ENCODE peak calls at places on chromosome 2, in seven cellular contexts. T is activated T-cell treated with anti-CD3 and anti-CD28 coated beads, Interleukin-2, amount 50 U/mL, for 24 hours; D is effector memory CD8-positive, alpha-beta T cell; B is glomerular endothelial cell; X is H9; Y is stimulated activated CD4-positive, alpha-beta T cell treated with anti-CD3 and anti-CD28 coated beads, TNF-alpha, amount 100 ng/mL, for 24 hours; U is stimulated activated CD8-positive, alpha-beta memory T cell treated with anti-CD3 and anti-CD28 coated beads, Interleukin-15, amount 100 ng/mL, for 4 hours. P is an unnamed sample.

GRCh38 chr2:48295421-48295820 is 234.5 kb upstream of the STON1 start:
- DNase-seq in T (no peak), D (no peak), B (no peak), X (no peak), Y (no peak), U (no peak), P (no peak)

GRCh38 chr2:29295843-29296242 is 180.6 kb downstream of the CLIP4 start:
- DNase-seq in T (no peak), D (no peak), B (no peak), X (peak), Y (no peak), U (no peak), P (no peak)

GRCh38 chr2:197184959-197185586 is 125.5 kb downstream of the ANKRD44 start:
- DNase-seq in T (no peak), D (no peak), B (no peak), X (no peak), Y (no peak), U (no peak), P (peak)

GRCh38 chr2:152415231-152415642 is 80.3 kb downstream of the FMNL2 start:
- DNase-seq in T (no peak), D (no peak), B (no peak), X (no peak), Y (no peak), U (no peak), P (no peak)

GRCh38 chr2:42962521-42962953 is 170.2 kb upstream of the HAAO start:
- DNase-seq in T (no peak), D (no peak), B (no peak), X (no peak), Y (no peak), U (no peak), P (no peak)

GRCh38 chr2:69188174-69188900 is 175.4 kb downstream of the ANTXR1 start:
- DNase-seq in T (no peak), D (no peak), B (no peak), X (no peak), Y (no peak), U (no peak), P (no peak)

GRCh38 chr2:171319164-171319810 is 114.5 kb downstream of the METTL8 start:
- DNase-seq in T (no peak), D (no peak), B (peak), X (peak), Y (peak), U (peak), P (no peak)

GRCh38 chr2:79702934-79703333 is 190.1 kb downstream of the CTNNA2 start:
- DNase-seq in T (no peak), D (no peak), B (no peak), X (no peak), Y (no peak), U (no peak), P (no peak)

GRCh38 chr2:23477392-23477791 is 92.4 kb downstream of the KLHL29 start:
- DNase-seq in T (no peak), D (no peak), B (no peak), X (no peak), Y (no peak), U (no peak), P (no peak)